ENCODE peak calls at places on chromosomes 1 and 21, in ten cellular contexts. K, X, Z, V, L, N, M, O, A and G are unnamed samples.

GRCh38 chr1:70443739-70444138 is 32.7 kb downstream of the CTH start:
- DNase-seq in K (no peak), X (no peak), Z (no peak), V (no peak), L (no peak), N (no peak), M (no peak), O (no peak), A (no peak), G (no peak)

GRCh38 chr1:54848134-54848948 is 38.7 kb downstream of the DHCR24 start:
- DNase-seq in K (no peak), X (no peak), Z (no peak), V (no peak), L (no peak), N (no peak), M (no peak), O (peak), A (no peak), G (no peak)

GRCh38 chr1:2290171-2290578 is 62.1 kb downstream of the SKI start:
- DNase-seq in K (no peak), X (no peak), Z (no peak), V (no peak), L (no peak), N (no peak), M (no peak), O (no peak), A (no peak), G (no peak)

GRCh38 chr1:115300087-115300856 is 37.8 kb downstream of the NGF start:
- DNase-seq in K (no peak), X (no peak), Z (no peak), V (no peak), L (peak), N (peak), M (no peak), O (no peak), A (no peak), G (no peak)

GRCh38 chr1:84753516-84754375 is 63.5 kb upstream of the SSX2IP start:
- DNase-seq in K (peak), X (peak), Z (peak), V (peak), L (peak), N (peak), M (peak), O (peak), A (peak), G (peak)

GRCh38 chr1:222171005-222171404 is 376.9 kb downstream of the HHIPL2 start:
- DNase-seq in K (no peak), X (peak), Z (peak), V (no peak), L (peak), N (peak), M (no peak), O (no peak), A (no peak), G (peak)

GRCh38 chr1:212827831-212828278 is 19.6 kb downstream of the SPATA45 start:
- DNase-seq in K (no peak), X (no peak), Z (no peak), V (no peak), L (no peak), N (no peak), M (no peak), O (no peak), A (no peak), G (no peak)

GRCh38 chr1:88058205-88058604 is 625.9 kb upstream of the PKN2 start:
- DNase-seq in K (no peak), X (no peak), Z (no peak), V (no peak), L (no peak), N (no peak), M (no peak), O (no peak), A (no peak), G (no peak)

GRCh38 chr1:21927531-21928237 is 9.4 kb downstream of the HSPG2 start:
- DNase-seq in K (peak), X (peak), Z (no peak), V (peak), L (no peak), N (no peak), M (no peak), O (peak), A (peak), G (no peak)

GRCh38 chr21:32771134-32771523 is 426 bp downstream of the PAXBP1 start:
- DNase-seq in K (peak), X (peak), Z (peak), V (peak), L (peak), N (peak), M (peak), O (peak), A (peak), G (peak)

GRCh38 chr1:98090351-98090750 is 169.5 kb upstream of the DPYD start:
- DNase-seq in K (no peak), X (no peak), Z (no peak), V (no peak), L (no peak), N (no peak), M (no peak), O (no peak), A (no peak), G (no peak)

GRCh38 chr1:150406483-150406882 is 42.5 kb downstream of the RPRD2 start:
- DNase-seq in K (no peak), X (peak), Z (no peak), V (no peak), L (no peak), N (no peak), M (no peak), O (no peak), A (no peak), G (no peak)

GRCh38 chr1:62295921-62296451 is 23.2 kb downstream of the KANK4 start:
- DNase-seq in K (no peak), X (no peak), Z (no peak), V (no peak), L (peak), N (no peak), M (no peak), O (no peak), A (no peak), G (no peak)

GRCh38 chr1:73452522-73452921 is 745.5 kb downstream of the LRRIQ3 start:
- DNase-seq in K (no peak), X (no peak), Z (no peak), V (no peak), L (no peak), N (no peak), M (no peak), O (no peak), A (no peak), G (no peak)

GRCh38 chr1:234755449-234755863 is 145.5 kb upstream of the IRF2BP2 start:
- DNase-seq in K (peak), X (peak), Z (no peak), V (peak), L (peak), N (no peak), M (no peak), O (peak), A (peak), G (no peak)

GRCh38 chr1:204408074-204408507 is 3.5 kb downstream of the PPP1R15B start:
- DNase-seq in K (peak), X (peak), Z (no peak), V (peak), L (peak), N (peak), M (no peak), O (peak), A (peak), G (no peak)

GRCh38 chr1:58741689-58742553 is 41.9 kb downstream of the JUN start:
- DNase-seq in K (no peak), X (no peak), Z (no peak), V (no peak), L (no peak), N (no peak), M (no peak), O (no peak), A (no peak), G (no peak)

DNA sequence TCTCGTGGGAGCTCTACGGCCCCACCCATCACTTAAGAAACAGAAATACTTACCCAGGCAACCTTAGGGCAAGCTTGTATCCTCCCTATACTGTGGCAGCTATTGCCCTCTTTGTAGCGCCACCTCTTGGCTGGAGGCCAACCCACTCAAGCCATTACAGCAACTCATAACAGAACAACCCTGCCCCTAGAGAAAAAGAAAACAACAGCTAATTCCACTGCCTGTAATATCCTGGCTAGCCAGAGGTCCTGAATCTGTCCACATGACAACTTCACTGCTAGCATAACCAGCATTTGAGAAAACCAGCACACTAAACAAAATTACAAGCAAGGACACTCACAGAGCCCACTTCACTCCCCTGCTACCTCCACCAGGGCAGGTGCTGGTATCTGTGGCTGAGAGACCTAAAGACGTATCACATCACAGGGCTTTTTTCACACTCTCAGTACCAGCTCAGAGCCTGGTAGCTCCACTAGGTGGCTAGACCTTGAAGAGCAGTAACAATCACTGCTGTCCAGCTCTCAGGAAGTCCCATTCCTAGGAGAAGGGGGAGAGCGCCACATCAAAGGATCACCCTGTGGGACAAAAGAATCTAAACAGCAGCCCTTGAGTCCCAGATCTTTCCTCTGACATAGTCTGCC is 14.5 kb upstream of the MX1 start:
- DNase-seq in K (no peak), X (peak), Z (no peak), V (no peak), L (peak), N (no peak), M (peak), O (no peak), A (no peak), G (no peak)
- TF ChIP-seq CTCF in K (no peak), X (no peak), Z (no peak), V (no peak), L (no peak), N (no peak), M (no peak), O (no peak), A (no peak), G (no peak)

GRCh38 chr1:15847100-15847892 is at the start of gene SPEN:
- DNase-seq in K (peak), X (peak), Z (peak), V (peak), L (peak), N (peak), M (peak), O (peak), A (peak), G (peak)
- TF ChIP-seq CTCF in K (peak), X (no peak), Z (no peak), V (no peak), L (no peak), N (no peak), M (no peak), O (no peak), A (peak), G (no peak)

DNA sequence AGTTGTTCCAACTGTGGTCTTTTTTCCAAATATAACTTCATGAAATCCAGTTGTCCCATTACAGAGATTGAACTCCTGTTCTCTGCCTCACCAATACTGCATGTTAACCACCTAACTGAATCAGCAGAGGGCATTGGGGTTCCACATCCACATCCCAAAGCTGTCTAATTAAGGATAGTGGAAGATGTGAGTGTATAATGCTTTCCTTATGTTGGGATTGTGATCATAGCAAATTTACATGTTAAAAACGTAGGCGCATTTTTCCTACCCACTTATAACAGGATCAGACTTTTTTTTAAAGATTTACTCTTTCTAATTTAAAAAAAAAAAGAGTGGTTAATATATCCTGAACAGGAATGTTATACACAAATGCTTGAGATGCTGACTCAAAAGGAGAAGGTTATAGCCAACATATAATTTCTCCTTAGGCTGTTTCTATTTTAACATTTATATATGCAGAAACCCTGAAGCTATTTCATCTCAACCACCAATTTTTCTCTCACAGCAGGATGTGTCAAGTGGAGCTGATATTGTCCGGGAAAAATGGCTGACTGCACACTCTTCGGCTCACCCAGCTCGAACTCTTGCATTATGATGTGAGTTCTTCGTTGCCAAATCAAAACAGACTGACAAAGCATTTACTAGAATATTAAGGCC is 40.3 kb downstream of the RGS5 start:
- DNase-seq in K (no peak), X (no peak), Z (no peak), V (no peak), L (no peak), N (no peak), M (no peak), O (no peak), A (no peak), G (no peak)
- TF ChIP-seq CTCF in K (no peak), X (no peak), Z (no peak), V (no peak), L (no peak), N (no peak), M (no peak), O (no peak), A (no peak), G (no peak)

DNA sequence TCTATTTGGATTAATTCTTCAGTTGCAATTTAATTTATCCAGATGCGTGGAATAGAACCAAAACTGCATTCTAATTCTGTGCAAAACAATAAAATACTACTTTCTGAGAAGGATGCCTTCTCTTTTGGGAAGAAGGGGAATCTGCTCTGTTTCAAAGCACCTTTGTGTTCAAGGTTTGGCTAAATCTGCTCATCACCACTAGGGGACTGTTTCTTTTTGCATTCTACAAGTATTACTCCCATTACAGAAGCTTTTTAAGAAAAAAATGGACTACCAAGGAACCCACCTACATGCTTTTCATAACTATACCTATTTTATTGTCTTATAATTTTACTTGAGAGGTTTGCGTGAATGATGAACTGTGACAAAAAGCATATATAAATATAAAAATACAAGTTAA is 18.2 kb downstream of the MRPS6 start:
- DNase-seq in K (no peak), X (no peak), Z (no peak), V (no peak), L (no peak), N (no peak), M (no peak), O (no peak), A (no peak), G (no peak)
- TF ChIP-seq CTCF in K (no peak), X (no peak), Z (no peak), V (no peak), L (peak), N (peak), M (peak), O (no peak), A (no peak), G (peak)

DNA sequence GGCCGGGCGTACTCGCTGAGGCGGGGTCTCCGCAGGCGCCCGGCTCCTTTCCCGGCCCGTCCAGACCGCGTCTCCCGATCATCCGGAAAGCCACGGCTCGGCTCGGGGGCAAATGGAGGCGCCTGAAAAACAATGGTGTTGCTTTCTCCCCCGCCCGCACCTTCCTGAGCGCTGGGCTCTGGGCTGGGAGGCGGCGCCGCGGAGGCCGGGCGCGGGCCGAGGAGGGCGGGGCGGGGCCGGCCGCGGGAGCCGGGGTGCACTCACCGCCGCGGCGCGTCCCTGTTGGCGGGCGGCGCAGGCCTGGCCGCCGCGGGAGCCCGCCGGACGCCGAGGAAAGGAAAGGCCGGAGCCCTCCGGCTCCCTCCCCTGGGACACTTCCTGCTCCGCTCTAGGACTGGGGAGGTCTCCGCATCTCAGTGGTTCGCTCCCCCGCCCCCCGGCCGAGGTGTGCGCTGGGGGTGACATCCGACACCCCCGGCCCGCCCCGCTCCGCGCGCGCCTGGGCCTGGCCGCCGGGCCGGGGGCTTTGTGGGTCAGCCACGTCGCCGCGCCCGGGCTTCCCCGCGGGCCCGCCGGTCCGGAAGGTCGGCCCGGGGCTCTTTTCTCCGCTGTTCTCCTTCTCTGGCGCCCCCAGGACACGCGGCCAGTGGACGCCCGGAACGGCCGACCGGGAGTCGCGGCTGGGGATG is at the start of gene ZNF496:
- DNase-seq in K (peak), X (peak), Z (peak), V (peak), L (peak), N (peak), M (peak), O (peak), A (peak), G (peak)
- TF ChIP-seq CTCF in K (no peak), X (no peak), Z (no peak), V (no peak), L (no peak), N (no peak), M (no peak), O (no peak), A (no peak), G (no peak)